ENCODE peak calls at places on chromosomes 13 and 19, in nine cellular contexts. Q is anterior cingulate cortex; E is NCI-H510A; N is hypothalamus; Z is HEK293T; W is activated CD4-positive, alpha-beta memory T cell treated with anti-CD3 and anti-CD28 coated beads, Interleukin-2, amount 10 ng/mL, durations not matched to agents 7 days and 5 days; V is neuronal stem cell; L is GM06990; T is CD8-positive, alpha-beta memory T cell. C is an unnamed sample.

GRCh38 chr19:39929750-39930149 is 4.7 kb downstream of the FCGBP start:
- DNase-seq in Q (no peak), E (no peak), N (no peak), Z (no peak), W (no peak), V (no peak), L (no peak), T (no peak), C (no peak)

GRCh38 chr13:26943748-26944147 is 183.2 kb upstream of the GPR12 start:
- DNase-seq in Q (no peak), E (no peak), N (no peak), Z (no peak), W (no peak), V (no peak), L (no peak), T (no peak), C (no peak)

GRCh38 chr19:872266-872951 is 12.9 kb downstream of the CFD start:
- DNase-seq in Q (no peak), E (no peak), N (no peak), Z (peak; percentile 76), W (peak; percentile 91), V (no peak), L (peak; percentile 84), T (peak; percentile 85), C (peak; percentile 88)

GRCh38 chr19:14375055-14375581 is 6.1 kb upstream of the ADGRE5 start:
- DNase-seq in Q (no peak), E (no peak), N (no peak), Z (no peak), W (peak; percentile 86), V (no peak), L (peak; percentile 69), T (peak; percentile 77), C (no peak)

GRCh38 chr19:16661480-16662034 is 618 bp downstream of the TMEM38A start:
- DNase-seq in Q (peak; percentile 26), E (no peak), N (peak; percentile 7), Z (no peak), W (no peak), V (no peak), L (peak; percentile 71), T (peak; percentile 1), C (no peak)

GRCh38 chr19:50325310-50326100 is 3.7 kb downstream of the KCNC3 start:
- DNase-seq in Q (peak; percentile 68), E (peak; percentile 94), N (peak; percentile 50), Z (peak; percentile 97), W (peak; percentile 84), V (peak; percentile 95), L (peak; percentile 85), T (peak; percentile 53), C (peak; percentile 61)

GRCh38 chr19:610071-610800 is 20.6 kb downstream of the HCN2 start:
- DNase-seq in Q (no peak), E (no peak), N (no peak), Z (no peak), W (peak; percentile 70), V (no peak), L (peak; percentile 53), T (peak; percentile 20), C (no peak)

GRCh38 chr19:38666662-38667448 is 19.4 kb downstream of the ACTN4 start:
- DNase-seq in Q (no peak), E (no peak), N (no peak), Z (peak; percentile 54), W (peak; percentile 68), V (peak; percentile 70), L (no peak), T (no peak), C (peak; percentile 68)

GRCh38 chr13:25659091-25659502 is 287.3 kb downstream of the ATP8A2 start:
- DNase-seq in Q (no peak), E (peak; percentile 28), N (no peak), Z (peak; percentile 9), W (no peak), V (no peak), L (no peak), T (no peak), C (no peak)

GRCh38 chr13:41562083-41562482 is 104.7 kb downstream of the RGCC start:
- DNase-seq in Q (peak; percentile 91), E (no peak), N (peak; percentile 77), Z (no peak), W (no peak), V (no peak), L (no peak), T (no peak), C (peak; percentile 96)

GRCh38 chr13:32302461-32302860 is 12.7 kb downstream of the ZAR1L start:
- DNase-seq in Q (no peak), E (no peak), N (no peak), Z (no peak), W (no peak), V (no peak), L (no peak), T (no peak), C (no peak)

GRCh38 chr13:101941095-101941777 is 460.6 kb downstream of the FGF14 start:
- DNase-seq in Q (no peak), E (no peak), N (no peak), Z (no peak), W (no peak), V (no peak), L (no peak), T (no peak), C (peak; percentile 44)

GRCh38 chr19:48645652-48646191 is at the start of gene CA11:
- DNase-seq in Q (no peak), E (no peak), N (no peak), Z (no peak), W (no peak), V (no peak), L (no peak), T (no peak), C (peak; percentile 38)

GRCh38 chr13:107866007-107866665 is 349.2 kb downstream of the LIG4 start:
- DNase-seq in Q (no peak), E (peak; percentile 22), N (no peak), Z (no peak), W (no peak), V (peak; percentile 43), L (no peak), T (no peak), C (no peak)

GRCh38 chr19:8334458-8335342 is 8.4 kb downstream of the KANK3 start:
- DNase-seq in Q (no peak), E (peak; percentile 85), N (no peak), Z (peak; percentile 78), W (peak; percentile 48), V (peak; percentile 73), L (peak; percentile 81), T (no peak), C (peak; percentile 92)

GRCh38 chr13:41398494-41399190 is 58.7 kb upstream of the RGCC start:
- DNase-seq in Q (no peak), E (no peak), N (no peak), Z (no peak), W (peak; percentile 27), V (no peak), L (no peak), T (no peak), C (no peak)

GRCh38 chr19:41000310-41000737 is 9.2 kb downstream of the CYP2B6 start:
- DNase-seq in Q (no peak), E (no peak), N (no peak), Z (no peak), W (no peak), V (no peak), L (no peak), T (no peak), C (no peak)

GRCh38 chr19:48608798-48609263 is 2.3 kb downstream of the SPACA4 start:
- DNase-seq in Q (no peak), E (no peak), N (no peak), Z (peak; percentile 61), W (peak; percentile 73), V (no peak), L (no peak), T (no peak), C (peak; percentile 78)

GRCh38 chr13:29704648-29705047 is 109.2 kb upstream of the SLC7A1 start:
- DNase-seq in Q (no peak), E (no peak), N (no peak), Z (no peak), W (no peak), V (no peak), L (no peak), T (no peak), C (peak; percentile 9)

GRCh38 chr13:110882228-110882627 is 32.6 kb downstream of the ANKRD10 start:
- DNase-seq in Q (no peak), E (no peak), N (no peak), Z (no peak), W (no peak), V (no peak), L (no peak), T (no peak), C (no peak)

GRCh38 chr19:29679598-29680210 is 14.4 kb downstream of the PLEKHF1 start:
- DNase-seq in Q (no peak), E (no peak), N (no peak), Z (no peak), W (no peak), V (no peak), L (no peak), T (no peak), C (no peak)

GRCh38 chr13:30851697-30852096 is 54.4 kb upstream of the MEDAG start:
- DNase-seq in Q (no peak), E (no peak), N (no peak), Z (no peak), W (no peak), V (no peak), L (no peak), T (no peak), C (no peak)

GRCh38 chr13:45332831-45333219 is 8.2 kb downstream of the TPT1 start:
- DNase-seq in Q (no peak), E (no peak), N (no peak), Z (no peak), W (no peak), V (no peak), L (no peak), T (no peak), C (no peak)

GRCh38 chr13:112997188-112998135 is 28.4 kb downstream of the MCF2L start:
- DNase-seq in Q (no peak), E (no peak), N (no peak), Z (no peak), W (no peak), V (no peak), L (no peak), T (no peak), C (no peak)

GRCh38 chr13:112984954-112985802 is 16.2 kb downstream of the MCF2L start:
- DNase-seq in Q (no peak), E (no peak), N (no peak), Z (no peak), W (no peak), V (no peak), L (no peak), T (no peak), C (no peak)

GRCh38 chr19:29245221-29245620 is 32.3 kb upstream of the UQCRFS1 start:
- DNase-seq in Q (no peak), E (no peak), N (no peak), Z (no peak), W (no peak), V (no peak), L (no peak), T (no peak), C (no peak)

GRCh38 chr13:43042410-43042921 is 19.1 kb downstream of the DNAJC15 start:
- DNase-seq in Q (no peak), E (no peak), N (no peak), Z (no peak), W (no peak), V (no peak), L (no peak), T (no peak), C (no peak)

GRCh38 chr13:22700488-22700887 is 480.3 kb upstream of the SGCG start:
- DNase-seq in Q (no peak), E (no peak), N (no peak), Z (no peak), W (no peak), V (no peak), L (no peak), T (no peak), C (no peak)

GRCh38 chr19:33199441-33200265 is 5.5 kb downstream of the LRP3 start:
- DNase-seq in Q (no peak), E (no peak), N (no peak), Z (no peak), W (no peak), V (no peak), L (no peak), T (no peak), C (no peak)

GRCh38 chr19:28644261-28644660 is 568.7 kb downstream of the UQCRFS1 start:
- DNase-seq in Q (no peak), E (no peak), N (no peak), Z (no peak), W (no peak), V (no peak), L (no peak), T (no peak), C (no peak)

GRCh38 chr13:43356566-43356965 is 333.2 kb downstream of the DNAJC15 start:
- DNase-seq in Q (no peak), E (no peak), N (no peak), Z (no peak), W (no peak), V (no peak), L (no peak), T (no peak), C (peak; percentile 21)

C was measured in foreskin fibroblast.